ENCODE peak calls at places on chromosomes 6 and 20, in seven cellular contexts. G is activated CD8-positive, alpha-beta memory T cell treated with anti-CD3 and anti-CD28 coated beads, Interleukin-2, amount 50 U/mL, for 48 hours; M is stimulated activated naive CD8-positive, alpha-beta T cell treated with anti-CD3 and anti-CD28 coated beads, Interleukin-15, Interleukin-2, amounts not matched to agents 100 U/mL and 50 U/mL, for 24 hours; J is NCI-H2081; E is adipocyte; U is SHP77; A is mucosa of gallbladder. Y is an unnamed sample.

GRCh38 chr20:32115196-32115767 is 5.8 kb downstream of the TM9SF4 start:
- DNase-seq in U (no peak), G (no peak), J (no peak), A (no peak), M (no peak), E (no peak), Y (no peak)

GRCh38 chr6:37103169-37104039 is 66.5 kb upstream of the PIM1 start:
- DNase-seq in G (peak; percentile 61), J (peak; percentile 90), U (peak; percentile 73), M (peak; percentile 29), E (peak; percentile 42), A (peak; percentile 88), Y (peak; percentile 62)

GRCh38 chr6:166957087-166957804 is 896 bp upstream of the RNASET2 start:
- DNase-seq in G (peak; percentile 77), E (no peak), A (peak; percentile 53), J (no peak), U (peak; percentile 44), M (peak; percentile 70), Y (no peak)

GRCh38 chr6:90284236-90284744 is 12.4 kb downstream of the BACH2 start:
- DNase-seq in A (no peak), J (no peak), E (peak; percentile 75), M (peak; percentile 66), G (no peak), U (peak; percentile 17), Y (no peak)

GRCh38 chr6:113464959-113465358 is 392.2 kb upstream of the MARCKS start:
- DNase-seq in E (peak; percentile 69), M (no peak), J (no peak), A (no peak), G (no peak), U (no peak), Y (no peak)

GRCh38 chr20:21516861-21517565 is 3.1 kb upstream of the NKX2-2 start:
- DNase-seq in U (no peak), A (no peak), J (no peak), E (no peak), M (no peak), G (no peak), Y (no peak)

GRCh38 chr20:63525968-63526367 is 5.4 kb downstream of the PPDPF start:
- DNase-seq in J (no peak), A (peak; percentile 75), E (no peak), M (no peak), U (no peak), G (no peak), Y (no peak)

GRCh38 chr20:12012241-12013222 is 94.8 kb downstream of the BTBD3 start:
- DNase-seq in E (peak; percentile 27), J (peak; percentile 67), U (peak; percentile 56), M (peak; percentile 22), G (no peak), A (peak; percentile 31), Y (no peak)

GRCh38 chr20:1897486-1897885 is 2.3 kb downstream of the SIRPA start:
- DNase-seq in U (no peak), A (peak; percentile 44), M (no peak), G (no peak), E (peak; percentile 25), J (no peak), Y (no peak)

GRCh38 chr6:1702580-1703051 is 92.9 kb downstream of the FOXC1 start:
- DNase-seq in G (no peak), A (no peak), U (no peak), J (no peak), M (no peak), E (no peak), Y (no peak)

GRCh38 chr6:13419826-13420225 is 67.6 kb downstream of the GFOD1 start:
- DNase-seq in J (no peak), M (no peak), A (no peak), U (no peak), E (no peak), G (no peak), Y (no peak)

GRCh38 chr20:13302647-13303425 is 81.8 kb downstream of the ISM1 start:
- DNase-seq in J (peak; percentile 54), A (no peak), M (peak; percentile 50), U (peak; percentile 35), E (peak; percentile 70), G (peak; percentile 64), Y (peak; percentile 39)

GRCh38 chr6:48092550-48093217 is 18.3 kb downstream of the PTCHD4 start:
- DNase-seq in J (no peak), E (no peak), G (no peak), M (no peak), U (no peak), A (no peak), Y (no peak)

GRCh38 chr6:92297101-92297500 is 1122.3 kb downstream of the EPHA7 start:
- DNase-seq in E (no peak), U (no peak), G (no peak), J (no peak), M (no peak), A (no peak), Y (peak; percentile 14)

GRCh38 chr20:7912551-7912950 is 27.7 kb downstream of the HAO1 start:
- DNase-seq in E (no peak), J (no peak), U (no peak), A (no peak), G (no peak), M (no peak), Y (no peak)

GRCh38 chr6:117463762-117464665 is 18.5 kb upstream of the DCBLD1 start:
- DNase-seq in U (no peak), E (peak; percentile 74), A (no peak), J (no peak), G (no peak), M (no peak), Y (no peak)

GRCh38 chr6:38269773-38270172 is 370.0 kb downstream of the BTBD9 start:
- DNase-seq in G (no peak), A (no peak), M (no peak), U (no peak), E (peak; percentile 25), J (no peak), Y (no peak)

GRCh38 chr6:23522751-23523527 is 603.1 kb upstream of the NRSN1 start:
- DNase-seq in E (no peak), J (no peak), G (no peak), U (no peak), A (no peak), M (no peak), Y (peak; percentile 73)

GRCh38 chr20:16434087-16434664 is 139.1 kb downstream of the KIF16B start:
- DNase-seq in A (peak; percentile 17), U (peak; percentile 67), E (peak; percentile 36), J (peak; percentile 2), M (peak; percentile 64), G (peak; percentile 75), Y (peak; percentile 26)